ENCODE peak calls at places on chromosome 14, in seven cellular contexts. S, D, R, Z, L, T and U are unnamed samples.

GRCh38 chr14:98183556-98183955 is 1088.4 kb downstream of the BCL11B start:
- DNase-seq in L (no peak), R (no peak), Z (no peak), S (no peak), D (no peak), T (no peak), U (no peak)

GRCh38 chr14:57080691-57081090 is 188.0 kb downstream of the EXOC5 start:
- DNase-seq in S (no peak), D (no peak), T (no peak), L (no peak), R (no peak), Z (no peak), U (no peak)

GRCh38 chr14:101774006-101774755 is 12.7 kb downstream of the PPP2R5C start:
- DNase-seq in D (no peak), L (peak), T (no peak), S (no peak), Z (no peak), R (peak), U (peak)

GRCh38 chr14:82422186-82422585 is 888.5 kb upstream of the SEL1L start:
- DNase-seq in S (no peak), L (no peak), R (no peak), T (no peak), Z (no peak), D (no peak), U (no peak)

GRCh38 chr14:30874999-30875787 is 834 bp downstream of the COCH start:
- DNase-seq in D (peak), Z (no peak), T (no peak), R (no peak), L (peak), S (peak), U (no peak)

GRCh38 chr14:92660571-92660970 is 87.9 kb downstream of the LGMN start:
- DNase-seq in R (no peak), D (no peak), S (no peak), T (no peak), Z (no peak), L (no peak), U (no peak)

GRCh38 chr14:37594238-37594915 is 672 bp downstream of the FOXA1 start:
- DNase-seq in R (peak), Z (peak), S (peak), T (peak), L (peak), D (peak), U (peak)

GRCh38 chr14:73746540-73747385 is 32.6 kb upstream of the PNMA1 start:
- DNase-seq in R (no peak), T (no peak), Z (no peak), S (peak), D (no peak), L (no peak), U (peak)

GRCh38 chr14:34750670-34751069 is 36.3 kb upstream of the CFL2 start:
- DNase-seq in S (no peak), Z (no peak), L (no peak), R (no peak), D (no peak), T (no peak), U (no peak)

GRCh38 chr14:50260511-50260910 is 29.1 kb upstream of the SOS2 start:
- DNase-seq in T (peak), S (no peak), Z (peak), D (peak), R (peak), L (peak), U (peak)

GRCh38 chr14:99689266-99690236 is 5.5 kb downstream of the CYP46A1 start:
- DNase-seq in S (no peak), D (no peak), R (no peak), T (no peak), L (no peak), Z (no peak), U (no peak)